ENCODE peak calls at places on chromosomes 7 and 10, in ten cellular contexts. B, O, P, X, R, D, W, Y, V and Q are unnamed samples.

GRCh38 chr7:30836991-30837390 is 65.8 kb downstream of the MINDY4 start:
- DNase-seq in B (no peak), O (no peak), P (no peak), X (no peak), R (no peak), D (no peak), W (no peak), Y (no peak), V (no peak), Q (no peak)

GRCh38 chr10:103457176-103457712 is 1.5 kb downstream of the CALHM1 start:
- DNase-seq in B (no peak), O (no peak), P (no peak), X (no peak), R (no peak), D (no peak), W (no peak), Y (no peak), V (no peak), Q (no peak)

GRCh38 chr7:100865372-100865911 is 1.7 kb upstream of the TRIP6 start:
- DNase-seq in B (no peak), O (no peak), P (no peak), X (no peak), R (no peak), D (no peak), W (peak), Y (no peak), V (no peak), Q (no peak)

GRCh38 chr7:82166666-82167065 is 276.9 kb downstream of the CACNA2D1 start:
- DNase-seq in B (peak), O (no peak), P (no peak), X (no peak), R (peak), D (peak), W (peak), Y (no peak), V (no peak), Q (no peak)

GRCh38 chr10:10824611-10825148 is 193.0 kb upstream of the CELF2 start:
- DNase-seq in B (peak), O (no peak), P (no peak), X (no peak), R (no peak), D (no peak), W (no peak), Y (no peak), V (peak), Q (peak)

GRCh38 chr10:63466168-63466935 is 575 bp upstream of the JMJD1C start:
- DNase-seq in B (peak), O (peak), P (peak), X (no peak), R (peak), D (peak), W (peak), Y (peak), V (peak), Q (peak)

GRCh38 chr10:96967847-96968246 is 135.7 kb downstream of the LCOR start:
- DNase-seq in B (no peak), O (no peak), P (no peak), X (no peak), R (no peak), D (no peak), W (no peak), Y (no peak), V (no peak), Q (peak)

GRCh38 chr7:139168480-139168879 is 59.0 kb upstream of the ZC3HAV1 start:
- DNase-seq in B (no peak), O (no peak), P (no peak), X (no peak), R (no peak), D (no peak), W (no peak), Y (no peak), V (no peak), Q (no peak)

GRCh38 chr7:721619-722248 is 4.8 kb upstream of the DNAAF5 start:
- DNase-seq in B (peak), O (no peak), P (no peak), X (no peak), R (no peak), D (no peak), W (no peak), Y (no peak), V (no peak), Q (no peak)

GRCh38 chr10:43871004-43871439 is 222.3 kb upstream of the ZNF32 start:
- DNase-seq in B (no peak), O (no peak), P (no peak), X (no peak), R (peak), D (no peak), W (no peak), Y (no peak), V (peak), Q (no peak)